ENCODE peak calls at places on chromosomes 3 and 15, in four cellular contexts. K is left ventricle myocardium inferior, U is coronary artery, X is transverse colon. B is an unnamed sample.

GRCh38 chr15:42707068-42707467 is 29.9 kb downstream of the CDAN1 start:
- DNase-seq in U (no peak), K (no peak), X (no peak), B (no peak)

GRCh38 chr3:45642731-45643152 is 46.5 kb upstream of the SACM1L start:
- DNase-seq in K (no peak), U (peak), X (no peak), B (no peak)

GRCh38 chr15:93314245-93314644 is 225.2 kb upstream of the RGMA start:
- DNase-seq in K (no peak), U (no peak), X (no peak), B (no peak)

GRCh38 chr15:29934251-29934650 is 112.0 kb upstream of the TJP1 start:
- DNase-seq in X (no peak), U (no peak), K (no peak), B (no peak)

GRCh38 chr3:135503429-135504083 is 462.0 kb upstream of the PPP2R3A start:
- DNase-seq in U (no peak), X (peak), K (peak), B (no peak)

GRCh38 chr15:93231261-93231939 is 142.4 kb upstream of the RGMA start:
- DNase-seq in X (no peak), U (no peak), K (no peak), B (no peak)

GRCh38 chr15:78076231-78077052 is 1.1 kb downstream of the TBC1D2B start:
- DNase-seq in U (no peak), X (no peak), K (no peak), B (no peak)

GRCh38 chr3:141686477-141687280 is 51.4 kb upstream of the RNF7 start:
- DNase-seq in U (peak), X (peak), K (peak), B (peak)

DNA sequence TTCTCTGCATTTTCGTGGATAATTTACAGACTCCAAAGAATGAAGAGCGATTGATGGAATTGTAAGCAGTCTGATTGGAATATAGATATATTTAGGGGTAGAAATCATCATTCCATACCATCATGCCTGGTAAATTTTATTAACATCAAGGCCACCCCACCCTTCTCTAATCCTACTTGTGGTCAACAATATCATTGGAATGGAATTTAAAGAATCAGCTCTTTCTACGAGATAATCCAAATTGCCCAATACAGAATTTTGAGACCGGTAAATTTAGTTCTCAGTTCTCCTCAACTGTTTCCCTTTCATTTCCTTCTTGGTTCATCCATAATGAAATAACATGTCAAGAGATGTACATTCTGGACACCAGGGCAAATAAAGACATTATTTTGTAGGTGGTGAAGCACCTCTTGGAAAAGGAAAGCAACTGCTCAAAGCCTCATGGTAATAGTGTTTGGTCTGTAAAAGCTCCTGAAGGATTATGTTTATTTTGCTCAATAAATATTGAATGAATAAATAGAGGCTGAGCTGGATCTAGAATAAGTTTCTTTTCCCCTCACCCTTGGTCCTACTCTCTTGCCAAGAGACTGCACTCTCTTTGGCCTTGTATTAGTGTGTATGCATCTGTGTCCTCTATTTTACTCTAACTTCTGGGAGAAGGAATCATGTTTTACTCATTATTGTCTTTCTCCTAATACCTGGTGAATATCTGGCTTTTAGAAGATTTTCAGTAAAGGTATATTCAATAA is 133.7 kb upstream of the BCL6 start:
- DNase-seq in U (no peak), K (no peak), X (no peak), B (no peak)
- TF ChIP-seq CTCF in U (no peak), K (no peak), X (no peak), B (no peak)

GRCh38 chr3:17741621-17742091 is 775 bp downstream of the TBC1D5 start:
- DNase-seq in U (no peak), K (no peak), X (no peak), B (no peak)

GRCh38 chr3:17742837-17743659 is 617 bp upstream of the TBC1D5 start:
- DNase-seq in K (peak), X (no peak), U (no peak), B (peak)

GRCh38 chr3:17738921-17739320 is 3.5 kb downstream of the TBC1D5 start:
- DNase-seq in X (no peak), U (no peak), K (no peak), B (no peak)

GRCh38 chr3:17742092-17742836 is at the start of gene TBC1D5:
- DNase-seq in K (peak), U (peak), X (peak), B (peak)

GRCh38 chr3:17740703-17741102 is 1.7 kb downstream of the TBC1D5 start:
- DNase-seq in K (no peak), X (no peak), U (no peak), B (no peak)
- H3K4me3 ChIP-seq in K (peak), X (peak), U (peak), B (no peak)

DNA sequence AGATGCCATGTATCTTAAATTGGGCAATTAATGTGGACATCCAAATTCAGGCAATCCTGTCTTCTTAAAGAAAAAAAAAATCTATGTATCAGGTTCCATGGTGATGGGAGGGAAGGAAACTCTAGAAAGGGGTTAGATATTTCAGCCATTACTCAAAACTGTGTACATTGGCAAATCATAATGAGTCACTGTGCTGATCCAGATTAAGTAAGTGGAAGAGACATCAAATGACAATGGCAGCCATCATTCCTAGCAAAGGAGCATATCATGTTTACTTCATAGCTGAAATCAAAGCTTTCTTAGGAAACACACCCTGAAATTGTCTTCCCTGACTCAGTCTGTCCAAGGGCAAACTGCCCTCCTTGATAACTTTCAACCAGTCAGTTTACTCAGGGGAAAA is 713.3 kb upstream of the GBE1 start:
- DNase-seq in U (no peak), X (no peak), K (no peak), B (no peak)
- H3K27ac ChIP-seq in U (no peak), X (no peak), K (no peak), B (no peak)

GRCh38 chr15:79130535-79131130 is 40.1 kb upstream of the RASGRF1 start:
- DNase-seq in K (no peak), U (no peak), X (no peak), B (no peak)
- TF ChIP-seq CTCF in K (no peak), U (no peak), X (no peak), B (no peak)

GRCh38 chr15:45454825-45455224 is 67.7 kb downstream of the SLC30A4 start:
- DNase-seq in K (peak), X (peak), U (no peak), B (no peak)

GRCh38 chr15:45457215-45457614 is 65.3 kb downstream of the SLC30A4 start:
- DNase-seq in K (no peak), U (no peak), X (no peak), B (no peak)

GRCh38 chr15:45457641-45458539 is 64.7 kb downstream of the SLC30A4 start:
- DNase-seq in U (no peak), X (peak), K (no peak), B (peak)

GRCh38 chr15:45456212-45457106 is 66.1 kb downstream of the SLC30A4 start:
- DNase-seq in K (no peak), U (no peak), X (peak), B (peak)

GRCh38 chr15:45458746-45459403 is 63.7 kb downstream of the SLC30A4 start:
- DNase-seq in X (peak), K (peak), U (no peak), B (peak)
- H3K4me3 ChIP-seq in X (peak), K (peak), U (peak), B (peak)

GRCh38 chr3:127738192-127738840 is 65.6 kb downstream of the ABTB1 start:
- DNase-seq in K (no peak), X (peak), U (no peak), B (no peak)
- H3K27ac ChIP-seq in K (peak), X (peak), U (peak), B (peak)